ENCODE peak calls at places on chromosomes 11 and 22, in seven cellular contexts. N is H9, R is GM06990, C is fibroblast of mammary gland, O is choroid plexus epithelial cell, S is uterus, V is psoas muscle. H is an unnamed sample.

GRCh38 chr22:36937319-36938027 is 24.0 kb downstream of the CSF2RB start:
- DNase-seq in C (no peak), V (no peak), S (no peak), O (no peak), N (peak), R (no peak), H (no peak)

GRCh38 chr22:36180038-36180880 is 19.7 kb upstream of the APOL3 start:
- DNase-seq in V (peak), R (no peak), S (peak), C (peak), N (peak), O (peak), H (peak)

GRCh38 chr11:128544625-128545024 is 42.7 kb downstream of the ETS1 start:
- DNase-seq in S (no peak), O (peak), C (peak), N (no peak), R (no peak), V (no peak), H (no peak)

GRCh38 chr11:69435161-69435990 is 46.1 kb upstream of the LINC01488 start:
- DNase-seq in S (no peak), N (no peak), V (no peak), C (no peak), R (no peak), O (no peak), H (no peak)

GRCh38 chr11:10581481-10582019 is 13.1 kb upstream of the LYVE1 start:
- DNase-seq in O (peak), R (no peak), N (no peak), S (no peak), C (peak), V (peak), H (no peak)

GRCh38 chr11:80362578-80362977 is 921.7 kb upstream of the TENM4 start:
- DNase-seq in N (no peak), C (peak), V (no peak), S (no peak), O (peak), R (no peak), H (no peak)

GRCh38 chr11:23288001-23288783 is 427.9 kb upstream of the CCDC179 start:
- DNase-seq in C (peak), V (no peak), N (no peak), R (no peak), O (peak), S (no peak), H (no peak)

GRCh38 chr11:87597696-87598095 is 560.0 kb downstream of the TMEM135 start:
- DNase-seq in O (no peak), R (no peak), N (no peak), S (no peak), C (no peak), V (no peak), H (no peak)

GRCh38 chr11:44659641-44660040 is 67.1 kb upstream of the TSPAN18 start:
- DNase-seq in O (no peak), R (no peak), S (peak), N (no peak), V (peak), C (no peak), H (peak)

GRCh38 chr11:11391169-11391568 is 38.1 kb upstream of the CSNK2A3 start:
- DNase-seq in C (no peak), N (no peak), V (no peak), R (no peak), S (no peak), O (no peak), H (no peak)

GRCh38 chr11:104000798-104001197 is 35.6 kb upstream of the DDI1 start:
- DNase-seq in V (no peak), N (no peak), R (no peak), S (no peak), C (peak), O (peak), H (no peak)

GRCh38 chr11:74636633-74637184 is 44.3 kb downstream of the POLD3 start:
- DNase-seq in V (no peak), S (no peak), C (peak), R (no peak), O (peak), N (no peak), H (no peak)

GRCh38 chr11:67057410-67057757 is 737 bp downstream of the RHOD start:
- DNase-seq in C (no peak), O (no peak), N (no peak), S (no peak), R (no peak), V (peak), H (no peak)

GRCh38 chr11:120539681-120540369 is 28.3 kb downstream of the GRIK4 start:
- DNase-seq in C (peak), S (no peak), V (no peak), N (no peak), O (no peak), R (no peak), H (no peak)

GRCh38 chr11:69362315-69362714 is 68.4 kb downstream of the MYEOV start:
- DNase-seq in R (no peak), V (no peak), C (no peak), N (peak), O (no peak), S (no peak), H (no peak)

GRCh38 chr11:83827940-83828554 is 541.9 kb upstream of the CCDC90B start:
- DNase-seq in V (no peak), N (no peak), C (peak), R (no peak), S (no peak), O (peak), H (peak)

GRCh38 chr22:37193629-37194191 is 5.7 kb upstream of the C1QTNF6 start:
- DNase-seq in O (peak), V (no peak), N (no peak), R (no peak), S (peak), C (peak), H (peak)

GRCh38 chr11:94793002-94793401 is 24.8 kb downstream of the AMOTL1 start:
- DNase-seq in S (no peak), V (no peak), C (peak), R (no peak), O (no peak), N (no peak), H (no peak)

GRCh38 chr11:123364145-123364544 is 65.9 kb upstream of the GRAMD1B start:
- DNase-seq in S (no peak), N (no peak), R (no peak), C (no peak), O (no peak), V (no peak), H (no peak)

GRCh38 chr11:34344410-34345011 is 13.3 kb downstream of the ABTB2 start:
- DNase-seq in N (no peak), O (no peak), V (no peak), C (no peak), S (no peak), R (no peak), H (no peak)

GRCh38 chr22:46581580-46582244 is 38.5 kb upstream of the GRAMD4 start:
- DNase-seq in O (no peak), C (no peak), S (no peak), V (no peak), R (no peak), N (peak), H (no peak)

GRCh38 chr22:20909543-20910303 is 7.5 kb upstream of the CRKL start:
- DNase-seq in N (no peak), V (no peak), O (no peak), S (no peak), R (no peak), C (no peak), H (no peak)

GRCh38 chr11:69791266-69791665 is 16.1 kb upstream of the FGF4 start:
- DNase-seq in V (peak), O (peak), R (no peak), N (no peak), C (peak), S (peak), H (no peak)

GRCh38 chr11:64003807-64004589 is 17.8 kb downstream of the OTUB1 start:
- DNase-seq in C (no peak), S (no peak), V (no peak), N (no peak), O (peak), R (no peak), H (no peak)

GRCh38 chr11:61832758-61833157 is 4.7 kb downstream of the FADS2 start:
- DNase-seq in O (no peak), V (no peak), R (no peak), C (no peak), N (no peak), S (no peak), H (no peak)

GRCh38 chr11:106152824-106153223 is 75.4 kb downstream of the AASDHPPT start:
- DNase-seq in N (no peak), O (peak), V (no peak), R (no peak), S (no peak), C (peak), H (no peak)

GRCh38 chr11:106156290-106156937 is 79.0 kb downstream of the AASDHPPT start:
- DNase-seq in V (no peak), N (no peak), C (peak), S (peak), O (peak), R (no peak), H (peak)

GRCh38 chr11:106152013-106152412 is 74.6 kb downstream of the AASDHPPT start:
- DNase-seq in O (peak), N (peak), C (peak), S (no peak), V (no peak), R (no peak), H (no peak)
- TF ChIP-seq CTCF in O (peak), N (peak), C (peak), S (no peak), V (no peak), R (no peak), H (no peak)

GRCh38 chr11:118921929-118922744 is 3.6 kb downstream of the BCL9L start:
- DNase-seq in C (peak), V (peak), O (peak), N (peak), S (peak), R (no peak), H (no peak)

GRCh38 chr11:118927554-118928107 is 1.9 kb upstream of the BCL9L start:
- DNase-seq in V (no peak), S (no peak), R (no peak), O (no peak), N (no peak), C (no peak), H (no peak)

GRCh38 chr11:118922745-118923627 is 2.7 kb downstream of the BCL9L start:
- DNase-seq in C (no peak), O (no peak), V (no peak), R (no peak), N (peak), S (no peak), H (no peak)

GRCh38 chr11:118923721-118924587 is 1.8 kb downstream of the BCL9L start:
- DNase-seq in O (no peak), V (no peak), C (no peak), S (no peak), R (no peak), N (no peak), H (no peak)

GRCh38 chr11:118924591-118925585 is 838 bp downstream of the BCL9L start:
- DNase-seq in V (peak), S (peak), O (peak), R (peak), C (peak), N (peak), H (peak)
- TF ChIP-seq CTCF in V (no peak), S (no peak), O (no peak), R (no peak), C (no peak), N (no peak), H (no peak)

DNA sequence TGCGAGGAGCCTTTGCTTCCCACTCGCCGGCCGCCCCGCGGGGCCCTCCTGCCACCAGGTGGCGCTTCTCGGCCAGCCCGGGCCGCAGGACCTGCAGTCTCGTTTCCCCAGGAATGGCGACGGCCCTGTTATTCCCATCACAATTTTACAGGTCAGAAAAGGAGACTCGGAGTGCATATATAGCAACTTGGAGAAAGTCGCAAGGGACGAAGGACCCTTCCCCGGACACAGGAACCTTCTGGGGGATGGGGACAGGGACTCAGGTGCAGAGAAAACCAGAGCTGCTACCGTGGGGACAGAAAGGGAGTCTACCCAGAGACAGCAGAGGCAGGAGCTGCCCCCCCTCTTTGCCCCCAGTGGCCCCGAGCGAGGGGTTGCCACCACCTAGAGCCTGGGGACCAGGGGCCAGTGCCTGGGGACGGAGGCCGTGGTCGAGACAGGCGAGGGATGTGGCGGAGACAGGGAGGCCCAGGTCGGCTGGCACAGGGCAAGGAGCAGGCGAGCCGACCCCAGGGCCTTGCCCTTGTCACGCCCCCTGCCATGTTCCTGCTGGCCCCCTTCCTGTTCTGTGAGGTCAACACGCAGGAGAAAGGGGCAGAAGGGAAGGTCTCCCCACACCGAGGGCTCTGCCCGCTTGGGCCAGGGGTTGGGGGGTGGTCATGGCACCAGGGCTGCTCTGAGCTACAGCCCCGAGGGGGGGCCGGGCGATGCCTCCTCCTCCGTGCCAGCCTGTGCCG is 3.5 kb upstream of the KRTAP5-6 start:
- DNase-seq in C (peak), O (peak), V (peak), R (peak), S (peak), N (peak), H (peak)
- TF ChIP-seq CTCF in C (peak), O (peak), V (peak), R (peak), S (peak), N (peak), H (peak)

GRCh38 chr11:19121646-19122045 is 4.7 kb downstream of the ZDHHC13 start:
- DNase-seq in C (no peak), R (no peak), V (no peak), O (no peak), S (no peak), N (no peak), H (no peak)

GRCh38 chr11:19116315-19116970 is 525 bp upstream of the ZDHHC13 start:
- DNase-seq in V (no peak), N (no peak), C (no peak), S (no peak), O (no peak), R (peak), H (peak)

GRCh38 chr11:19117760-19118097 is 761 bp downstream of the ZDHHC13 start:
- DNase-seq in S (no peak), C (peak), R (no peak), N (no peak), O (no peak), V (no peak), H (no peak)

GRCh38 chr11:19111809-19112208 is 5.2 kb upstream of the ZDHHC13 start:
- DNase-seq in C (no peak), V (no peak), R (no peak), N (no peak), O (no peak), S (no peak), H (no peak)

DNA sequence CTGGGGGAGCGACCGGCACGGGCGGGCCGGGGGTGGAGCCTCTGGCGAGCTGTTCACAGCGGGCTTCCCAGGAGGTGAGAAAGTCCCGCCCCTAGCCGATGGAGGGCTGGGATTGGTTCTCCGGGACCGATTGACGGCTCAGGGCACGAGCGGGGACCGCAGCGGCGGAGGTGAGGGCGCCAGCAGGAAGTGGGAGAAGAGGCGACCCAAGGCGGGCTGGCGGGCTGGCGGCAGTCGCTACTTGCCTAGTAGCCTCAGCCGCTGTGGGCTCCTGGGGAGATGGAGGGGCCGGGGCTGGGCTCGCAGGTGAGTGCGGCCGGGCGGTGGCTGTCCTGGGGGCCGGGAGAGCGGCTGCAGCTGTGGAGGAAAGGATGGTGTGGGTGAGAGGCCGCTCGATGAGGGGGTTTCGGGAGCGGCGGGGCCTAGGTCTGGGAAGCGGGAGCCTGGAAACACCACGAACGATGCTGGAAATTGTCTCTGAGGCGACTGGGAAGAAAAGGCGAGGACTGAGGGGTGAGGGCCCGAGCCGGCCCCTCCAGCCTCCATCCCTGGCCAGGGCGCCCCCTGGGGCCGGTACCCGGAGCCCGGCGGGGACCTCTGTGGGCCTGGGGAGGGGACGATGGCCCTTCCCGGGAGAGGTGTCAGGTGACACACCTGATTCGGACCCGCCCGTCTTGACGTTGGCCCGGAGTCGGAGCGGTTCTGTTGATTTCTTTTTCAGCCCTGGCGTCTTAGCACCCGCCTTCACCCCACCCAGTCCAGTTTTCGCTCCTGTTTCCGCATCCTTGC is at the start of gene ZDHHC13:
- DNase-seq in N (peak), R (peak), V (peak), S (peak), O (peak), C (peak), H (peak)
- TF ChIP-seq CTCF in N (peak), R (peak), V (no peak), S (peak), O (peak), C (peak), H (peak)

GRCh38 chr11:65016705-65017104 is 2.7 kb downstream of the ARL2 start:
- DNase-seq in R (no peak), V (no peak), S (no peak), O (no peak), N (peak), C (no peak), H (no peak)

GRCh38 chr11:65021509-65021908 is 5.7 kb upstream of the SNX15 start:
- DNase-seq in S (no peak), V (no peak), N (no peak), O (no peak), C (no peak), R (no peak), H (no peak)

GRCh38 chr11:65019824-65020223 is 5.9 kb downstream of the ARL2 start:
- DNase-seq in R (no peak), S (no peak), O (no peak), C (no peak), N (no peak), V (no peak), H (no peak)

GRCh38 chr11:65017927-65018326 is 4.0 kb downstream of the ARL2 start:
- DNase-seq in O (no peak), V (no peak), R (no peak), S (no peak), N (no peak), C (no peak), H (no peak)

DNA sequence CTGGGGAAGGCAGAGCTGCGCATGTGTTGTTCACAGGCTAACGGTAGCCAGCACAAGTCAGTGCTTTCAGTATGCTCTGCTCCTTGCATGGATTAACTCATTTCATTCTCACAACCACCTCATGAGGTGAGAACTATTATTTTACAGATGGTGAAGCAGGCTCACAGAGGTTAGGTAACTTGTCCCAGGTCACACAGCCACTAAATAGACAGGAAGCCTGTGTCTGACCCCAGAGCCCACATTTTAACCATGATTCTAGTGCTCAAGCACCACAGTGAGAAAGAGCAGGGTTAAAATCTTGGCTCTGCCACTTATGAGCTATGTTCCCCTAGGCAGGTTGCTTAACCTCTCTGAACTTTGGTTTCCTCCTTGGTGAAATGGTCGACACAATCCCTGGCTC is 6.2 kb upstream of the SNX15 start:
- DNase-seq in C (no peak), V (no peak), S (no peak), R (no peak), O (no peak), N (no peak), H (no peak)
- TF ChIP-seq CTCF in C (no peak), V (no peak), S (no peak), R (no peak), O (no peak), N (no peak), H (no peak)

DNA sequence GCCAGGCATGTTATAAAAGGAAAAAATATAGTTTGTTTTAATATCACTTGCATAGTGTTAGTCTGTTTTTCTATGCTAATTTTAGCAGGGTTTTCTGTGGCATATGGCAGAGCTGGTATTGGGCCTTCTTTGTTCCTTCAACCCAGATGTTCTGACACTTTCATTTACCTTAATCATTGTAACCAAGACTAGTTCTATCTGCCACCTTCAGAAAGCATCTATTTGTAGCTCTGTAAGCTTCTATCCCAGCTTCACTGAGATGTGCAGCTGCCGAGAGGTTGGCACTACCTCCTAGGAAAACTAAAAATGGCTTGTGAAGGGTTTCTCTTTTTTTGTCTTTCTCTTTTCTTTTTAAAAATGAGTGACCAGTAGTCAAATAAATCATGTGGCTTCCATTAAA is 338.6 kb downstream of the GUCY1A2 start:
- DNase-seq in S (no peak), N (no peak), R (no peak), V (no peak), C (no peak), O (no peak), H (no peak)
- TF ChIP-seq CTCF in S (no peak), N (no peak), R (no peak), V (no peak), C (no peak), O (no peak), H (no peak)

DNA sequence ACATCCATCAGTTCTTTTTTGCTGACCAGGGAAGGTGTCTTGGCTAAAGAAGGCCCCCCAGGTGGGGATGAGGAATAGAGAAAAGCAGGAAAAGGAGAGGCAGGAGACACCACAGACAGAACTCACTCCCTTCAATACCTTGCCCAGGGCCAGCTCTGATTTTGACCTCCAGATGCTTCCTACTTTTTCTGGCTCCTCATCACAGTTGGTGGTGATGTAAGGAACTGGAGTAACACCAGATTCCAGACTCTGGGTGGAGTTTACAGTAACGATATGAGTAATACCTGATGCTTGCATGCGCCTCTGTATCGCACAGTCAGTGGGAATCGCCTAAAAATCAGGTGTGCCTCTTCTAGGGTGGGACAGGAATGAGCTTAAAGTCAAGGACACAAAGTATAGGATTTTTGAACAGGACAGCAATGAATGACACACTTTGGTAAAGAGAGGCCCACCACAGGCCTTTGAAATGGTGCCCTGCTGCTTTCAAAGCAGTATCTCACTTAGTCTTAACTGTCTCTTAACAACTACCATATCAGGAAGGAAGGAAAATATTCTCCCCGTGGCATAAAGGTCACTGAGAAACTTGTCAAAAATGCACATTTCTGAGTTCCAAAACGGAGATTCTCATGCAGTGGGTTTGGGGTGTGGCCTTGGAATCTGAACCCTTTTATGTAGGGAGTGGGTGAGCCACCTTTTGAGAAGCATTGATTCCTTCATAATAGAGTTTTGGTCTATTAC is 140.8 kb downstream of the SNX19 start:
- DNase-seq in S (no peak), V (no peak), N (no peak), C (peak), R (no peak), O (peak), H (no peak)
- TF ChIP-seq CTCF in S (no peak), V (no peak), N (no peak), C (no peak), R (no peak), O (no peak), H (no peak)